ENCODE peak calls at places on chromosome 7, in ten cellular contexts. G is A673, V is left lung, K is body of pancreas, S is GM23338, P is transverse colon, H is stomach, M is neural progenitor cell, E is colonic mucosa, Q is hepatocyte. A is an unnamed sample.

GRCh38 chr7:30162622-30163124 is 27.9 kb downstream of the MTURN start:
- DNase-seq in G (no peak), V (no peak), K (no peak), S (no peak), P (no peak), H (no peak), M (peak; percentile 61), E (no peak), Q (no peak), A (no peak)

GRCh38 chr7:137109966-137110930 is 233.3 kb downstream of the PTN start:
- DNase-seq in G (no peak), V (no peak), K (no peak), S (no peak), P (no peak), H (no peak), M (no peak), E (no peak), Q (peak; percentile 14), A (no peak)

GRCh38 chr7:87797395-87797794 is 78.8 kb downstream of the SLC25A40 start:
- DNase-seq in G (no peak), V (no peak), K (no peak), S (no peak), P (no peak), H (no peak), M (no peak), E (no peak), Q (no peak), A (no peak)

GRCh38 chr7:96426027-96426426 is 104.1 kb upstream of the SLC25A13 start:
- DNase-seq in G (peak; percentile 22), V (no peak), K (no peak), S (no peak), P (no peak), H (no peak), M (no peak), E (no peak), Q (no peak), A (no peak)

GRCh38 chr7:112089551-112089950 is 116.6 kb downstream of the DOCK4 start:
- DNase-seq in G (no peak), V (no peak), K (peak; percentile 33), S (no peak), P (no peak), H (no peak), M (no peak), E (no peak), Q (no peak), A (no peak)

GRCh38 chr7:32941181-32941995 is 15.9 kb upstream of the FKBP9 start:
- DNase-seq in G (no peak), V (no peak), K (no peak), S (peak; percentile 77), P (no peak), H (no peak), M (peak; percentile 24), E (peak; percentile 38), Q (no peak), A (no peak)

GRCh38 chr7:44097064-44097932 is 6.8 kb upstream of the AEBP1 start:
- DNase-seq in G (no peak), V (peak; percentile 39), K (no peak), S (no peak), P (peak; percentile 26), H (no peak), M (no peak), E (no peak), Q (no peak), A (peak; percentile 62)

GRCh38 chr7:131068604-131069021 is 259.1 kb upstream of the MKLN1 start:
- DNase-seq in G (peak; percentile 83), V (no peak), K (no peak), S (peak; percentile 32), P (no peak), H (no peak), M (peak; percentile 13), E (no peak), Q (no peak), A (no peak)

GRCh38 chr7:128410092-128410665 is 397 bp upstream of the IMPDH1 start:
- DNase-seq in G (peak; percentile 81), V (peak; percentile 90), K (peak; percentile 52), S (peak; percentile 79), P (peak; percentile 62), H (peak; percentile 57), M (peak; percentile 81), E (no peak), Q (peak; percentile 76), A (peak; percentile 81)

GRCh38 chr7:44050915-44051560 is 6.5 kb downstream of the DBNL start:
- DNase-seq in G (no peak), V (peak; percentile 39), K (no peak), S (no peak), P (no peak), H (peak; percentile 9), M (no peak), E (no peak), Q (no peak), A (peak; percentile 65)

GRCh38 chr7:104150470-104150869 is 57.3 kb downstream of the ORC5 start:
- DNase-seq in G (no peak), V (no peak), K (no peak), S (no peak), P (no peak), H (no peak), M (no peak), E (no peak), Q (no peak), A (no peak)

GRCh38 chr7:1290262-1291039 is 57.8 kb downstream of the UNCX start:
- DNase-seq in G (peak; percentile 89), V (peak; percentile 62), K (peak; percentile 32), S (peak; percentile 34), P (no peak), H (peak; percentile 29), M (peak; percentile 72), E (no peak), Q (peak; percentile 63), A (peak; percentile 85)

GRCh38 chr7:150453186-150453585 is 2.8 kb downstream of the GIMAP8 start:
- DNase-seq in G (no peak), V (no peak), K (no peak), S (no peak), P (no peak), H (no peak), M (no peak), E (no peak), Q (no peak), A (no peak)

GRCh38 chr7:24786941-24787340 is 29.7 kb upstream of the GSDME start:
- DNase-seq in G (peak; percentile 16), V (no peak), K (peak; percentile 62), S (no peak), P (no peak), H (no peak), M (no peak), E (no peak), Q (no peak), A (no peak)

GRCh38 chr7:139431010-139431409 is 52.5 kb downstream of the KLRG2 start:
- DNase-seq in G (no peak), V (no peak), K (peak; percentile 65), S (no peak), P (no peak), H (peak; percentile 57), M (no peak), E (no peak), Q (peak; percentile 48), A (no peak)

GRCh38 chr7:5677538-5678294 is 103.7 kb downstream of the RNF216 start:
- DNase-seq in G (peak; percentile 74), V (no peak), K (peak; percentile 65), S (peak; percentile 88), P (peak; percentile 61), H (peak; percentile 43), M (peak; percentile 83), E (peak; percentile 54), Q (peak; percentile 62), A (peak; percentile 79)

GRCh38 chr7:51138121-51139085 is 178.2 kb downstream of the COBL start:
- DNase-seq in G (no peak), V (no peak), K (no peak), S (no peak), P (no peak), H (no peak), M (no peak), E (no peak), Q (no peak), A (no peak)

GRCh38 chr7:134767567-134768168 is 11.8 kb upstream of the CALD1 start:
- DNase-seq in G (no peak), V (no peak), K (no peak), S (no peak), P (no peak), H (no peak), M (no peak), E (no peak), Q (no peak), A (no peak)

GRCh38 chr7:140390466-140391190 is 7.7 kb downstream of the SLC37A3 start:
- DNase-seq in G (no peak), V (no peak), K (peak; percentile 15), S (peak; percentile 15), P (no peak), H (no peak), M (no peak), E (no peak), Q (no peak), A (no peak)

GRCh38 chr7:74489997-74490396 is 36.3 kb downstream of the GTF2IRD1 start:
- DNase-seq in G (no peak), V (no peak), K (no peak), S (no peak), P (no peak), H (no peak), M (no peak), E (no peak), Q (no peak), A (no peak)
- H3K4me1 ChIP-seq in G (no peaks in the 10 kb centered on the region), V (no peaks in the 10 kb centered on the region), K (no peaks in the 10 kb centered on the region), S (no peaks in the 10 kb centered on the region), P (peaks cover 3% of the 10 kb centered on the region), H (peaks cover 1% of the 10 kb centered on the region), M (peaks cover under 1% of the 10 kb centered on the region), E (no peaks in the 10 kb centered on the region), Q (no peaks in the 10 kb centered on the region), A (no peaks in the 10 kb centered on the region)

GRCh38 chr7:157645539-157645938 is 308.7 kb downstream of the DNAJB6 start:
- DNase-seq in G (no peak), V (no peak), K (no peak), S (no peak), P (no peak), H (no peak), M (no peak), E (no peak), Q (no peak), A (no peak)
- H3K36me3 ChIP-seq in G (no peaks in the 10 kb centered on the region), V (no peaks in the 10 kb centered on the region), K (no peaks in the 10 kb centered on the region), S (no peaks in the 10 kb centered on the region), P (no peaks in the 10 kb centered on the region), H (no peaks in the 10 kb centered on the region), M (no peaks in the 10 kb centered on the region), E (no peaks in the 10 kb centered on the region), Q (no peaks in the 10 kb centered on the region), A (no peaks in the 10 kb centered on the region)

GRCh38 chr7:73829921-73830617 is 727 bp upstream of the CLDN4 start:
- DNase-seq in G (no peak), V (peak; percentile 57), K (no peak), S (no peak), P (peak; percentile 81), H (no peak), M (no peak), E (peak; percentile 88), Q (peak; percentile 77), A (no peak)
- H3K4me1 ChIP-seq in G (no peaks in the 10 kb centered on the region), V (peaks cover 19% of the 10 kb centered on the region), K (peaks cover 67% of the 10 kb centered on the region), S (peaks cover 70% of the 10 kb centered on the region), P (peaks cover 54% of the 10 kb centered on the region), H (peaks cover 69% of the 10 kb centered on the region), M (peaks cover 38% of the 10 kb centered on the region), E (peaks cover 9% of the 10 kb centered on the region), Q (peaks cover 37% of the 10 kb centered on the region), A (no peaks in the 10 kb centered on the region)

DNA sequence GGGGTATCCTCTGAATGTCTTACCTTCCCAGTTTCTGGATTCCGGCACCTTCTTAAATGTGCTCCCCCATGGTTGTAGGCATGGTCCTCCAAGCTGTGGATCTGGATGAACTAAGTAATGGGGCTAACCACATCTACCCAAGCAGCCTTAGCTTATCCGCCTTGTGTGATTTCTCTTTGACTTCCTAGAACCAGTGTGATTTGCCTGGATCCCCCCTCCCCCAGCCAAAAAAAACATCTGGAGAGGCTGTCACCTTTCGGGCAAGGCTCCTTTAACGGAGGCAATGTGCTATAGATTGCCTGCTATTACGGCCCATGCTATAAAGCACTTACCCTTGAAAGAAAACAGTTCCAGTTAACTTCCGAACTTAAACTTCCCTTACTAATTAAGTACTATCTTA is 33.9 kb downstream of the C1GALT1 start:
- DNase-seq in G (no peak), V (no peak), K (no peak), S (no peak), P (no peak), H (no peak), M (no peak), E (no peak), Q (no peak), A (no peak)
- H3K36me3 ChIP-seq in G (no peaks in the 10 kb centered on the region), V (peaks cover 25% of the 10 kb centered on the region), K (no peaks in the 10 kb centered on the region), S (no peaks in the 10 kb centered on the region), P (no peaks in the 10 kb centered on the region), H (peaks cover 40% of the 10 kb centered on the region), M (peaks cover 3% of the 10 kb centered on the region), E (no peaks in the 10 kb centered on the region), Q (no peaks in the 10 kb centered on the region), A (peaks cover 2% of the 10 kb centered on the region)